ENCODE peak calls at places on chromosomes 5 and 9, in ten cellular contexts. One of them, this sample, is unnamed.
A peak's percentile ranks its signal among the peaks of the same experiment; 100 is the strongest.

GRCh38 chr5:126852104-126852531 is 75.2 kb downstream of the LMNB1 start:
- DNase-seq in PC-3: no peak
- DNase-seq in fibroblast of lung: no peak
- DNase-seq in SK-N-SH: no peak
- DNase-seq in astrocyte: no peak
- DNase-seq in mammary epithelial cell: no peak
- DNase-seq in H9: no peak
- DNase-seq in hepatocyte: no peak
- DNase-seq in H1: peak; percentile 37
- DNase-seq in IMR-90: peak; percentile 17
- DNase-seq in this sample: no peak

GRCh38 chr9:27198175-27198574 is 89.2 kb downstream of the TEK start:
- DNase-seq in PC-3: peak; percentile 13
- DNase-seq in fibroblast of lung: peak; percentile 51
- DNase-seq in IMR-90: peak; percentile 38
- DNase-seq in astrocyte: no peak
- DNase-seq in hepatocyte: no peak
- DNase-seq in SK-N-SH: no peak
- DNase-seq in mammary epithelial cell: peak; percentile 23
- DNase-seq in H1: no peak
- DNase-seq in H9: no peak
- DNase-seq in this sample: no peak

GRCh38 chr5:101364469-101364868 is 461.4 kb upstream of the ST8SIA4 start:
- DNase-seq in mammary epithelial cell: no peak
- DNase-seq in PC-3: no peak
- DNase-seq in H1: no peak
- DNase-seq in astrocyte: no peak
- DNase-seq in hepatocyte: no peak
- DNase-seq in SK-N-SH: no peak
- DNase-seq in fibroblast of lung: peak; percentile 12
- DNase-seq in IMR-90: no peak
- DNase-seq in H9: no peak
- DNase-seq in this sample: no peak

GRCh38 chr5:153569036-153569435 is 78.6 kb downstream of the GRIA1 start:
- DNase-seq in IMR-90: peak; percentile 46
- DNase-seq in H9: no peak
- DNase-seq in mammary epithelial cell: no peak
- DNase-seq in hepatocyte: no peak
- DNase-seq in SK-N-SH: no peak
- DNase-seq in fibroblast of lung: no peak
- DNase-seq in H1: no peak
- DNase-seq in astrocyte: no peak
- DNase-seq in PC-3: no peak
- DNase-seq in this sample: no peak

GRCh38 chr5:26229848-26230247 is 808.5 kb downstream of the CDH9 start:
- DNase-seq in IMR-90: no peak
- DNase-seq in SK-N-SH: no peak
- DNase-seq in H9: no peak
- DNase-seq in hepatocyte: no peak
- DNase-seq in mammary epithelial cell: no peak
- DNase-seq in PC-3: no peak
- DNase-seq in fibroblast of lung: no peak
- DNase-seq in astrocyte: no peak
- DNase-seq in H1: no peak
- DNase-seq in this sample: no peak

GRCh38 chr9:16384993-16385392 is 485.5 kb downstream of the BNC2 start:
- DNase-seq in H1: no peak
- DNase-seq in hepatocyte: no peak
- DNase-seq in SK-N-SH: no peak
- DNase-seq in H9: no peak
- DNase-seq in IMR-90: no peak
- DNase-seq in mammary epithelial cell: no peak
- DNase-seq in fibroblast of lung: no peak
- DNase-seq in astrocyte: no peak
- DNase-seq in PC-3: no peak
- DNase-seq in this sample: no peak

GRCh38 chr9:10242255-10242654 is 370.5 kb downstream of the PTPRD start:
- DNase-seq in mammary epithelial cell: no peak
- DNase-seq in astrocyte: peak; percentile 1
- DNase-seq in SK-N-SH: no peak
- DNase-seq in H9: no peak
- DNase-seq in PC-3: peak; percentile 25
- DNase-seq in fibroblast of lung: no peak
- DNase-seq in H1: no peak
- DNase-seq in IMR-90: no peak
- DNase-seq in hepatocyte: no peak
- DNase-seq in this sample: no peak

GRCh38 chr5:140690376-140690932 is 716 bp downstream of the HARS1 start:
- DNase-seq in PC-3: peak; percentile 12
- DNase-seq in IMR-90: no peak
- DNase-seq in mammary epithelial cell: peak; percentile 46
- DNase-seq in astrocyte: no peak
- DNase-seq in hepatocyte: peak; percentile 21
- DNase-seq in H9: peak; percentile 21
- DNase-seq in H1: no peak
- DNase-seq in SK-N-SH: no peak
- DNase-seq in fibroblast of lung: no peak
- DNase-seq in this sample: no peak

GRCh38 chr5:122929980-122930379 is 84.6 kb downstream of the SNX24 start:
- DNase-seq in astrocyte: no peak
- DNase-seq in fibroblast of lung: no peak
- DNase-seq in mammary epithelial cell: no peak
- DNase-seq in IMR-90: no peak
- DNase-seq in hepatocyte: no peak
- DNase-seq in PC-3: no peak
- DNase-seq in H9: no peak
- DNase-seq in H1: no peak
- DNase-seq in SK-N-SH: no peak
- DNase-seq in this sample: no peak

GRCh38 chr9:109652971-109653370 is 127.0 kb upstream of the PALM2AKAP2 start:
- DNase-seq in SK-N-SH: peak; percentile 10
- DNase-seq in H9: no peak
- DNase-seq in fibroblast of lung: peak; percentile 43
- DNase-seq in IMR-90: peak; percentile 16
- DNase-seq in mammary epithelial cell: peak; percentile 44
- DNase-seq in PC-3: peak; percentile 76
- DNase-seq in hepatocyte: peak; percentile 56
- DNase-seq in H1: no peak
- DNase-seq in astrocyte: peak; percentile 28
- DNase-seq in this sample: peak; percentile 43
- TF ChIP-seq CTCF in SK-N-SH: peak; percentile 71
- TF ChIP-seq CTCF in H9: peak; percentile 64
- TF ChIP-seq CTCF in fibroblast of lung: peak; percentile 38
- TF ChIP-seq CTCF in IMR-90: peak; percentile 38
- TF ChIP-seq CTCF in mammary epithelial cell: peak; percentile 60
- TF ChIP-seq CTCF in PC-3: peak; percentile 82
- TF ChIP-seq CTCF in hepatocyte: peak; percentile 56
- TF ChIP-seq CTCF in H1: peak; percentile 64
- TF ChIP-seq CTCF in astrocyte: peak; percentile 57
- TF ChIP-seq CTCF in this sample: peak; percentile 68

GRCh38 chr9:136050706-136051567 is 44.2 kb downstream of the NACC2 start:
- DNase-seq in hepatocyte: peak; percentile 46
- DNase-seq in H1: peak; percentile 73
- DNase-seq in astrocyte: no peak
- DNase-seq in fibroblast of lung: no peak
- DNase-seq in H9: peak; percentile 48
- DNase-seq in IMR-90: peak; percentile 16
- DNase-seq in PC-3: no peak
- DNase-seq in SK-N-SH: peak; percentile 81
- DNase-seq in mammary epithelial cell: peak; percentile 56
- DNase-seq in this sample: no peak
- H2AFZ ChIP-seq in hepatocyte: no peak overlapping the region
- H2AFZ ChIP-seq in H1: no peak overlapping the region
- H2AFZ ChIP-seq in astrocyte: no peak overlapping the region
- H2AFZ ChIP-seq in fibroblast of lung: no peak overlapping the region
- H2AFZ ChIP-seq in H9: no peak overlapping the region
- H2AFZ ChIP-seq in IMR-90: peak overlapping the region; percentile 86
- H2AFZ ChIP-seq in PC-3: peak overlapping the region; percentile 63
- H2AFZ ChIP-seq in SK-N-SH: no peak overlapping the region
- H2AFZ ChIP-seq in mammary epithelial cell: peak overlapping the region; percentile 23
- H2AFZ ChIP-seq in this sample: peak overlapping the region; percentile 24

GRCh38 chr5:28448791-28449190 is 1410.4 kb upstream of the CDH9 start:
- DNase-seq in H9: no peak
- DNase-seq in PC-3: no peak
- DNase-seq in astrocyte: no peak
- DNase-seq in fibroblast of lung: no peak
- DNase-seq in IMR-90: no peak
- DNase-seq in hepatocyte: no peak
- DNase-seq in SK-N-SH: no peak
- DNase-seq in mammary epithelial cell: no peak
- DNase-seq in H1: no peak
- DNase-seq in this sample: no peak
- H3K27ac ChIP-seq in H9: no peak overlapping the region
- H3K27ac ChIP-seq in PC-3: no peak overlapping the region
- H3K27ac ChIP-seq in astrocyte: no peak overlapping the region
- H3K27ac ChIP-seq in fibroblast of lung: no peak overlapping the region
- H3K27ac ChIP-seq in IMR-90: no peak overlapping the region
- H3K27ac ChIP-seq in hepatocyte: no peak overlapping the region
- H3K27ac ChIP-seq in SK-N-SH: no peak overlapping the region
- H3K27ac ChIP-seq in mammary epithelial cell: no peak overlapping the region
- H3K27ac ChIP-seq in H1: no peak overlapping the region
- H3K27ac ChIP-seq in this sample: no peak overlapping the region

GRCh38 chr5:102561894-102562760 is 63.3 kb upstream of the SLCO6A1 start:
- DNase-seq in hepatocyte: peak; percentile 10
- DNase-seq in astrocyte: no peak
- DNase-seq in mammary epithelial cell: peak; percentile 8
- DNase-seq in H9: peak; percentile 84
- DNase-seq in fibroblast of lung: peak; percentile 8
- DNase-seq in SK-N-SH: no peak
- DNase-seq in IMR-90: peak; percentile 1
- DNase-seq in PC-3: peak; percentile 71
- DNase-seq in H1: peak; percentile 82
- DNase-seq in this sample: peak; percentile 18
- TF ChIP-seq CTCF in hepatocyte: peak; percentile 41
- TF ChIP-seq CTCF in astrocyte: peak; percentile 48
- TF ChIP-seq CTCF in mammary epithelial cell: peak; percentile 90
- TF ChIP-seq CTCF in H9: peak; percentile 97
- TF ChIP-seq CTCF in fibroblast of lung: peak; percentile 81
- TF ChIP-seq CTCF in SK-N-SH: peak; percentile 66
- TF ChIP-seq CTCF in IMR-90: peak; percentile 39
- TF ChIP-seq CTCF in PC-3: peak; percentile 99
- TF ChIP-seq CTCF in H1: peak; percentile 87
- TF ChIP-seq CTCF in this sample: peak; percentile 81

GRCh38 chr9:110919609-110920008 is 118.7 kb downstream of the LPAR1 start:
- DNase-seq in PC-3: peak; percentile 87
- DNase-seq in hepatocyte: peak; percentile 57
- DNase-seq in IMR-90: peak; percentile 90
- DNase-seq in astrocyte: peak; percentile 79
- DNase-seq in SK-N-SH: no peak
- DNase-seq in fibroblast of lung: peak; percentile 92
- DNase-seq in H1: no peak
- DNase-seq in H9: no peak
- DNase-seq in mammary epithelial cell: peak; percentile 40
- DNase-seq in this sample: peak; percentile 17

GRCh38 chr9:110919055-110919445 is 119.2 kb downstream of the LPAR1 start:
- DNase-seq in hepatocyte: no peak
- DNase-seq in SK-N-SH: no peak
- DNase-seq in mammary epithelial cell: no peak
- DNase-seq in fibroblast of lung: no peak
- DNase-seq in PC-3: no peak
- DNase-seq in H9: no peak
- DNase-seq in astrocyte: no peak
- DNase-seq in IMR-90: no peak
- DNase-seq in H1: no peak
- DNase-seq in this sample: no peak

GRCh38 chr9:110923601-110924000 is 114.7 kb downstream of the LPAR1 start:
- DNase-seq in H9: no peak
- DNase-seq in H1: no peak
- DNase-seq in fibroblast of lung: peak; percentile 56
- DNase-seq in PC-3: no peak
- DNase-seq in astrocyte: no peak
- DNase-seq in hepatocyte: peak; percentile 20
- DNase-seq in SK-N-SH: no peak
- DNase-seq in IMR-90: peak; percentile 61
- DNase-seq in mammary epithelial cell: no peak
- DNase-seq in this sample: no peak

GRCh38 chr9:110922145-110922544 is 116.1 kb downstream of the LPAR1 start:
- DNase-seq in astrocyte: no peak
- DNase-seq in hepatocyte: no peak
- DNase-seq in IMR-90: peak; percentile 57
- DNase-seq in SK-N-SH: no peak
- DNase-seq in mammary epithelial cell: no peak
- DNase-seq in fibroblast of lung: peak; percentile 63
- DNase-seq in H1: no peak
- DNase-seq in PC-3: peak; percentile 60
- DNase-seq in H9: no peak
- DNase-seq in this sample: no peak

DNA sequence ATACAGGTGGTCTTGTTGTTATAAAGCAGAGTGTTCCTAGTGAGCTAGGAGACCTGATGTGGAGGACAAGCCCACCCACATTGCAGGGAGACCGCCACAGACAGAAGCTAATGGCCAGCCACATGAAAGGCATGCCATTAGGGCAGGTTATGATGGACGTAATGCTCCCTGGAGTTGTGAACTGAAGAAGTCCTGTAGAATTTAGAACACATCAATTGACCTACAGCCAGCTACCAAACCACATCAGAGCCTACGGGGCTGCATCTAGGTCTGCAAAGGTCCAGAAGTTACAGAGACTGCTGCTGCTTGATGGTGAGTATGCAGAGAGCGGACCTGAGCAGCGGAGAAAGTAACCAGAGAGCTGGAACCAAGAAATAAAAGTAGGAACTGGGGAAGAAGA is 116.6 kb downstream of the LPAR1 start:
- DNase-seq in fibroblast of lung: no peak
- DNase-seq in PC-3: no peak
- DNase-seq in SK-N-SH: no peak
- DNase-seq in H1: no peak
- DNase-seq in mammary epithelial cell: no peak
- DNase-seq in astrocyte: no peak
- DNase-seq in H9: no peak
- DNase-seq in hepatocyte: no peak
- DNase-seq in IMR-90: no peak
- DNase-seq in this sample: no peak
- H2AFZ ChIP-seq in fibroblast of lung: no peak overlapping the region
- H2AFZ ChIP-seq in PC-3: no peak overlapping the region
- H2AFZ ChIP-seq in SK-N-SH: no peak overlapping the region
- H2AFZ ChIP-seq in H1: no peak overlapping the region
- H2AFZ ChIP-seq in mammary epithelial cell: no peak overlapping the region
- H2AFZ ChIP-seq in astrocyte: no peak overlapping the region
- H2AFZ ChIP-seq in H9: no peak overlapping the region
- H2AFZ ChIP-seq in hepatocyte: no peak overlapping the region
- H2AFZ ChIP-seq in IMR-90: no peak overlapping the region
- H2AFZ ChIP-seq in this sample: no peak overlapping the region

GRCh38 chr9:92759990-92760893 is 4.4 kb downstream of the BICD2 start:
- DNase-seq in PC-3: no peak
- DNase-seq in astrocyte: no peak
- DNase-seq in H9: peak; percentile 26
- DNase-seq in H1: no peak
- DNase-seq in fibroblast of lung: no peak
- DNase-seq in SK-N-SH: no peak
- DNase-seq in hepatocyte: no peak
- DNase-seq in IMR-90: no peak
- DNase-seq in mammary epithelial cell: no peak
- DNase-seq in this sample: no peak
- H3K27ac ChIP-seq in PC-3: no peak overlapping the region
- H3K27ac ChIP-seq in astrocyte: no peak overlapping the region
- H3K27ac ChIP-seq in H9: no peak overlapping the region
- H3K27ac ChIP-seq in H1: no peak overlapping the region
- H3K27ac ChIP-seq in fibroblast of lung: no peak overlapping the region
- H3K27ac ChIP-seq in SK-N-SH: no peak overlapping the region
- H3K27ac ChIP-seq in hepatocyte: no peak overlapping the region
- H3K27ac ChIP-seq in IMR-90: no peak overlapping the region
- H3K27ac ChIP-seq in mammary epithelial cell: no peak overlapping the region
- H3K27ac ChIP-seq in this sample: no peak overlapping the region

GRCh38 chr5:149725296-149725695 is 4.8 kb upstream of the PPARGC1B start:
- DNase-seq in IMR-90: no peak
- DNase-seq in SK-N-SH: no peak
- DNase-seq in fibroblast of lung: no peak
- DNase-seq in astrocyte: no peak
- DNase-seq in hepatocyte: no peak
- DNase-seq in H1: no peak
- DNase-seq in H9: no peak
- DNase-seq in mammary epithelial cell: no peak
- DNase-seq in PC-3: no peak
- DNase-seq in this sample: no peak
- TF ChIP-seq CTCF in IMR-90: no peak
- TF ChIP-seq CTCF in SK-N-SH: no peak
- TF ChIP-seq CTCF in fibroblast of lung: no peak
- TF ChIP-seq CTCF in astrocyte: no peak
- TF ChIP-seq CTCF in hepatocyte: no peak
- TF ChIP-seq CTCF in H1: no peak
- TF ChIP-seq CTCF in H9: no peak
- TF ChIP-seq CTCF in mammary epithelial cell: no peak
- TF ChIP-seq CTCF in PC-3: no peak
- TF ChIP-seq CTCF in this sample: no peak